ENCODE peak calls at places on chromosomes 6 and 20, in four cellular contexts. X is ovary; Q is WTC11; G is stimulated activated CD8-positive, alpha-beta memory T cell treated with anti-CD3 and anti-CD28 coated beads, Interleukin-2, amount 100 ng/mL, for 1 hour. F is an unnamed sample.
A peak's percentile ranks its signal among the peaks of the same experiment; 100 is the strongest.

GRCh38 chr6:32140420-32141046 is 10.4 kb upstream of the FKBPL start:
- DNase-seq in X (no peak), Q (no peak), G (no peak), F (no peak)

GRCh38 chr20:37688093-37688492 is 5.7 kb upstream of the CTNNBL1 start:
- DNase-seq in X (no peak), Q (no peak), G (no peak), F (no peak)

GRCh38 chr6:17871836-17872235 is 115.6 kb downstream of the KIF13A start:
- DNase-seq in X (no peak), Q (no peak), G (no peak), F (no peak)

GRCh38 chr6:87165169-87165568 is 9.8 kb downstream of the ZNF292 start:
- DNase-seq in X (no peak), Q (no peak), G (no peak), F (no peak)

GRCh38 chr6:143098054-143098673 is 37.5 kb downstream of the AIG1 start:
- DNase-seq in X (no peak), Q (no peak), G (no peak), F (no peak)

GRCh38 chr6:148265058-148265457 is 77.6 kb upstream of the SASH1 start:
- DNase-seq in X (no peak), Q (no peak), G (no peak), F (no peak)

GRCh38 chr6:69835414-69836179 is 30.8 kb upstream of the COL19A1 start:
- DNase-seq in X (no peak), Q (no peak), G (no peak), F (no peak)

GRCh38 chr20:47546184-47547033 is 44.7 kb downstream of the NCOA3 start:
- DNase-seq in X (no peak), Q (no peak), G (no peak), F (no peak)

GRCh38 chr6:26172496-26172958 is 85.3 kb downstream of the HFE start:
- DNase-seq in X (no peak), Q (no peak), G (no peak), F (no peak)

GRCh38 chr6:161168281-161168891 is 105.5 kb downstream of the AGPAT4 start:
- DNase-seq in X (no peak), Q (no peak), G (no peak), F (no peak)

GRCh38 chr6:126198581-126198980 is 141.3 kb upstream of the CENPW start:
- DNase-seq in X (no peak), Q (no peak), G (no peak), F (no peak)

GRCh38 chr6:161303628-161304340 is 29.9 kb upstream of the AGPAT4 start:
- DNase-seq in X (no peak), Q (no peak), G (no peak), F (no peak)

GRCh38 chr6:98839788-98840361 is 5.5 kb downstream of the POU3F2 start:
- DNase-seq in X (no peak), Q (no peak), G (no peak), F (no peak)

GRCh38 chr6:136860043-136860442 is 37.7 kb downstream of the PEX7 start:
- DNase-seq in X (no peak), Q (no peak), G (no peak), F (no peak)

GRCh38 chr6:33815854-33816253 is 12.1 kb upstream of the MLN start:
- DNase-seq in X (no peak), Q (peak; percentile 73), G (no peak), F (peak; percentile 51)

GRCh38 chr20:44070139-44070900 is 116.7 kb downstream of the JPH2 start:
- DNase-seq in X (no peak), Q (no peak), G (peak; percentile 15), F (no peak)

GRCh38 chr6:34360556-34360955 is 31.9 kb downstream of the NUDT3 start:
- DNase-seq in X (no peak), Q (no peak), G (no peak), F (no peak)

GRCh38 chr20:48831702-48832422 is 4.1 kb upstream of the PREX1 start:
- DNase-seq in X (no peak), Q (no peak), G (no peak), F (no peak)

GRCh38 chr6:17427062-17427461 is 33.7 kb downstream of the CAP2 start:
- DNase-seq in X (no peak), Q (no peak), G (no peak), F (no peak)

GRCh38 chr6:33343953-33344611 is 26.5 kb upstream of the ZBTB22 start:
- DNase-seq in X (no peak), Q (no peak), G (peak; percentile 9), F (no peak)

GRCh38 chr20:22001886-22002285 is 296.4 kb downstream of the PAX1 start:
- DNase-seq in X (no peak), Q (no peak), G (no peak), F (no peak)

GRCh38 chr20:46772901-46773300 is 63.5 kb downstream of the SLC2A10 start:
- DNase-seq in X (no peak), Q (peak; percentile 31), G (no peak), F (no peak)

GRCh38 chr20:62202676-62203377 is 17.3 kb downstream of the HRH3 start:
- DNase-seq in X (no peak), Q (no peak), G (no peak), F (no peak)

GRCh38 chr20:6103301-6103700 is 19.5 kb downstream of the FERMT1 start:
- DNase-seq in X (no peak), Q (no peak), G (no peak), F (no peak)

GRCh38 chr6:145244712-145245111 is 490.6 kb downstream of the EPM2A start:
- DNase-seq in X (no peak), Q (no peak), G (no peak), F (no peak)

GRCh38 chr20:8646026-8646425 is 422.9 kb upstream of the PLCB4 start:
- DNase-seq in X (no peak), Q (no peak), G (no peak), F (no peak)

GRCh38 chr6:107666084-107666981 is 157.8 kb downstream of the SCML4 start:
- DNase-seq in X (no peak), Q (no peak), G (no peak), F (no peak)

GRCh38 chr20:49682798-49683197 is 30.9 kb downstream of the B4GALT5 start:
- DNase-seq in X (no peak), Q (no peak), G (no peak), F (no peak)

GRCh38 chr6:79600313-79601019 is 30.7 kb upstream of the SH3BGRL2 start:
- DNase-seq in X (no peak), Q (no peak), G (no peak), F (no peak)

GRCh38 chr6:105428342-105428957 is 25.6 kb upstream of the PREP start:
- DNase-seq in X (no peak), Q (no peak), G (no peak), F (no peak)

GRCh38 chr6:44627091-44627878 is 239.8 kb downstream of the CDC5L start:
- DNase-seq in X (no peak), Q (peak; percentile 40), G (no peak), F (no peak)

F was measured in GM12891.